ENCODE peak calls at places on chromosomes 3 and 15, in five cellular contexts. One of them, this sample, is unnamed.

GRCh38 chr3:17749281-17749680 is 6.8 kb upstream of the TBC1D5 start:
- DNase-seq in mesothelial cell of epicardium: no peak
- DNase-seq in choroid plexus epithelial cell: no peak
- DNase-seq in activated naive CD4-positive, alpha-beta T cell treated with anti-CD3 and anti-CD28 coated beads, Interleukin-2, amount 10 ng/mL, durations not matched to agents 7 days and 5 days: peak; percentile 26
- DNase-seq in dorsolateral prefrontal cortex: no peak
- DNase-seq in this sample: no peak

GRCh38 chr3:128091586-128091985 is 32.0 kb downstream of the RUVBL1 start:
- DNase-seq in mesothelial cell of epicardium: no peak
- DNase-seq in choroid plexus epithelial cell: no peak
- DNase-seq in activated naive CD4-positive, alpha-beta T cell treated with anti-CD3 and anti-CD28 coated beads, Interleukin-2, amount 10 ng/mL, durations not matched to agents 7 days and 5 days: no peak
- DNase-seq in dorsolateral prefrontal cortex: no peak
- DNase-seq in this sample: no peak

GRCh38 chr3:24437326-24437725 is 57.3 kb downstream of the THRB start:
- DNase-seq in mesothelial cell of epicardium: no peak
- DNase-seq in choroid plexus epithelial cell: no peak
- DNase-seq in activated naive CD4-positive, alpha-beta T cell treated with anti-CD3 and anti-CD28 coated beads, Interleukin-2, amount 10 ng/mL, durations not matched to agents 7 days and 5 days: no peak
- DNase-seq in dorsolateral prefrontal cortex: no peak
- DNase-seq in this sample: no peak

GRCh38 chr3:139520028-139520737 is 19.4 kb downstream of the RBP1 start:
- DNase-seq in mesothelial cell of epicardium: no peak
- DNase-seq in choroid plexus epithelial cell: peak; percentile 72
- DNase-seq in activated naive CD4-positive, alpha-beta T cell treated with anti-CD3 and anti-CD28 coated beads, Interleukin-2, amount 10 ng/mL, durations not matched to agents 7 days and 5 days: peak; percentile 25
- DNase-seq in dorsolateral prefrontal cortex: no peak
- DNase-seq in this sample: no peak

GRCh38 chr15:73937313-73937695 is 11.0 kb downstream of the LOXL1 start:
- DNase-seq in mesothelial cell of epicardium: no peak
- DNase-seq in choroid plexus epithelial cell: no peak
- DNase-seq in activated naive CD4-positive, alpha-beta T cell treated with anti-CD3 and anti-CD28 coated beads, Interleukin-2, amount 10 ng/mL, durations not matched to agents 7 days and 5 days: no peak
- DNase-seq in dorsolateral prefrontal cortex: no peak
- DNase-seq in this sample: no peak

GRCh38 chr15:25670025-25670554 is 193.0 kb downstream of the ATP10A start:
- DNase-seq in mesothelial cell of epicardium: peak; percentile 56
- DNase-seq in choroid plexus epithelial cell: peak; percentile 63
- DNase-seq in activated naive CD4-positive, alpha-beta T cell treated with anti-CD3 and anti-CD28 coated beads, Interleukin-2, amount 10 ng/mL, durations not matched to agents 7 days and 5 days: no peak
- DNase-seq in dorsolateral prefrontal cortex: peak; percentile 59
- DNase-seq in this sample: peak; percentile 22

GRCh38 chr3:121545049-121545563 is 682 bp downstream of the POLQ start:
- DNase-seq in mesothelial cell of epicardium: no peak
- DNase-seq in choroid plexus epithelial cell: peak; percentile 20
- DNase-seq in activated naive CD4-positive, alpha-beta T cell treated with anti-CD3 and anti-CD28 coated beads, Interleukin-2, amount 10 ng/mL, durations not matched to agents 7 days and 5 days: no peak
- DNase-seq in dorsolateral prefrontal cortex: no peak
- DNase-seq in this sample: no peak

GRCh38 chr3:162435750-162436149 is 939.1 kb downstream of the OTOL1 start:
- DNase-seq in mesothelial cell of epicardium: no peak
- DNase-seq in choroid plexus epithelial cell: no peak
- DNase-seq in activated naive CD4-positive, alpha-beta T cell treated with anti-CD3 and anti-CD28 coated beads, Interleukin-2, amount 10 ng/mL, durations not matched to agents 7 days and 5 days: no peak
- DNase-seq in dorsolateral prefrontal cortex: no peak
- DNase-seq in this sample: no peak

GRCh38 chr3:153967260-153967659 is 153.9 kb upstream of the ARHGEF26 start:
- DNase-seq in mesothelial cell of epicardium: no peak
- DNase-seq in choroid plexus epithelial cell: no peak
- DNase-seq in activated naive CD4-positive, alpha-beta T cell treated with anti-CD3 and anti-CD28 coated beads, Interleukin-2, amount 10 ng/mL, durations not matched to agents 7 days and 5 days: no peak
- DNase-seq in dorsolateral prefrontal cortex: no peak
- DNase-seq in this sample: no peak

GRCh38 chr3:48425281-48425812 is 4.5 kb downstream of the PLXNB1 start:
- DNase-seq in mesothelial cell of epicardium: no peak
- DNase-seq in choroid plexus epithelial cell: peak; percentile 47
- DNase-seq in activated naive CD4-positive, alpha-beta T cell treated with anti-CD3 and anti-CD28 coated beads, Interleukin-2, amount 10 ng/mL, durations not matched to agents 7 days and 5 days: no peak
- DNase-seq in dorsolateral prefrontal cortex: no peak
- DNase-seq in this sample: no peak

GRCh38 chr15:51621917-51622268 is 678 bp downstream of the DMXL2 start:
- DNase-seq in mesothelial cell of epicardium: peak; percentile 56
- DNase-seq in choroid plexus epithelial cell: peak; percentile 74
- DNase-seq in activated naive CD4-positive, alpha-beta T cell treated with anti-CD3 and anti-CD28 coated beads, Interleukin-2, amount 10 ng/mL, durations not matched to agents 7 days and 5 days: peak; percentile 46
- DNase-seq in dorsolateral prefrontal cortex: peak; percentile 34
- DNase-seq in this sample: peak; percentile 27

GRCh38 chr3:72092778-72093177 is 307.8 kb upstream of the PROK2 start:
- DNase-seq in mesothelial cell of epicardium: no peak
- DNase-seq in choroid plexus epithelial cell: no peak
- DNase-seq in activated naive CD4-positive, alpha-beta T cell treated with anti-CD3 and anti-CD28 coated beads, Interleukin-2, amount 10 ng/mL, durations not matched to agents 7 days and 5 days: no peak
- DNase-seq in dorsolateral prefrontal cortex: no peak
- DNase-seq in this sample: no peak

GRCh38 chr3:102483556-102483955 is 48.7 kb downstream of the ZPLD1 start:
- DNase-seq in mesothelial cell of epicardium: no peak
- DNase-seq in choroid plexus epithelial cell: no peak
- DNase-seq in activated naive CD4-positive, alpha-beta T cell treated with anti-CD3 and anti-CD28 coated beads, Interleukin-2, amount 10 ng/mL, durations not matched to agents 7 days and 5 days: no peak
- DNase-seq in dorsolateral prefrontal cortex: no peak
- DNase-seq in this sample: no peak

GRCh38 chr3:64988188-64988587 is 300.4 kb upstream of the ADAMTS9 start:
- DNase-seq in mesothelial cell of epicardium: no peak
- DNase-seq in choroid plexus epithelial cell: no peak
- DNase-seq in activated naive CD4-positive, alpha-beta T cell treated with anti-CD3 and anti-CD28 coated beads, Interleukin-2, amount 10 ng/mL, durations not matched to agents 7 days and 5 days: no peak
- DNase-seq in dorsolateral prefrontal cortex: no peak
- DNase-seq in this sample: no peak

GRCh38 chr3:152474585-152474984 is 205.9 kb downstream of the MBNL1 start:
- DNase-seq in mesothelial cell of epicardium: no peak
- DNase-seq in choroid plexus epithelial cell: peak; percentile 97
- DNase-seq in activated naive CD4-positive, alpha-beta T cell treated with anti-CD3 and anti-CD28 coated beads, Interleukin-2, amount 10 ng/mL, durations not matched to agents 7 days and 5 days: peak; percentile 27
- DNase-seq in dorsolateral prefrontal cortex: no peak
- DNase-seq in this sample: no peak

GRCh38 chr15:36363335-36363734 is 216.1 kb upstream of the CDIN1 start:
- DNase-seq in mesothelial cell of epicardium: no peak
- DNase-seq in choroid plexus epithelial cell: peak; percentile 81
- DNase-seq in activated naive CD4-positive, alpha-beta T cell treated with anti-CD3 and anti-CD28 coated beads, Interleukin-2, amount 10 ng/mL, durations not matched to agents 7 days and 5 days: no peak
- DNase-seq in dorsolateral prefrontal cortex: no peak
- DNase-seq in this sample: no peak

GRCh38 chr3:162641317-162641716 is 1144.7 kb downstream of the OTOL1 start:
- DNase-seq in mesothelial cell of epicardium: no peak
- DNase-seq in choroid plexus epithelial cell: no peak
- DNase-seq in activated naive CD4-positive, alpha-beta T cell treated with anti-CD3 and anti-CD28 coated beads, Interleukin-2, amount 10 ng/mL, durations not matched to agents 7 days and 5 days: no peak
- DNase-seq in dorsolateral prefrontal cortex: no peak
- DNase-seq in this sample: no peak

GRCh38 chr3:66889758-66890576 is 108.1 kb upstream of the KBTBD8 start:
- DNase-seq in mesothelial cell of epicardium: no peak
- DNase-seq in choroid plexus epithelial cell: no peak
- DNase-seq in activated naive CD4-positive, alpha-beta T cell treated with anti-CD3 and anti-CD28 coated beads, Interleukin-2, amount 10 ng/mL, durations not matched to agents 7 days and 5 days: no peak
- DNase-seq in dorsolateral prefrontal cortex: no peak
- DNase-seq in this sample: no peak

GRCh38 chr15:98872777-98873176 is 134.8 kb downstream of the PGPEP1L start:
- DNase-seq in mesothelial cell of epicardium: no peak
- DNase-seq in choroid plexus epithelial cell: peak; percentile 28
- DNase-seq in activated naive CD4-positive, alpha-beta T cell treated with anti-CD3 and anti-CD28 coated beads, Interleukin-2, amount 10 ng/mL, durations not matched to agents 7 days and 5 days: no peak
- DNase-seq in dorsolateral prefrontal cortex: no peak
- DNase-seq in this sample: no peak

GRCh38 chr3:71102111-71103039 is 481.2 kb downstream of the FOXP1 start:
- DNase-seq in mesothelial cell of epicardium: no peak
- DNase-seq in choroid plexus epithelial cell: peak; percentile 94
- DNase-seq in activated naive CD4-positive, alpha-beta T cell treated with anti-CD3 and anti-CD28 coated beads, Interleukin-2, amount 10 ng/mL, durations not matched to agents 7 days and 5 days: no peak
- DNase-seq in dorsolateral prefrontal cortex: no peak
- DNase-seq in this sample: no peak

GRCh38 chr3:161108840-161109239 is 3.7 kb upstream of the B3GALNT1 start:
- DNase-seq in mesothelial cell of epicardium: no peak
- DNase-seq in choroid plexus epithelial cell: no peak
- DNase-seq in activated naive CD4-positive, alpha-beta T cell treated with anti-CD3 and anti-CD28 coated beads, Interleukin-2, amount 10 ng/mL, durations not matched to agents 7 days and 5 days: no peak
- DNase-seq in dorsolateral prefrontal cortex: no peak
- DNase-seq in this sample: no peak

GRCh38 chr3:140387244-140387643 is 290.6 kb upstream of the TRIM42 start:
- DNase-seq in mesothelial cell of epicardium: no peak
- DNase-seq in choroid plexus epithelial cell: no peak
- DNase-seq in activated naive CD4-positive, alpha-beta T cell treated with anti-CD3 and anti-CD28 coated beads, Interleukin-2, amount 10 ng/mL, durations not matched to agents 7 days and 5 days: no peak
- DNase-seq in dorsolateral prefrontal cortex: no peak
- DNase-seq in this sample: no peak

GRCh38 chr15:62603757-62604156 is 438.7 kb upstream of the C2CD4B start:
- DNase-seq in mesothelial cell of epicardium: no peak
- DNase-seq in choroid plexus epithelial cell: peak; percentile 43
- DNase-seq in activated naive CD4-positive, alpha-beta T cell treated with anti-CD3 and anti-CD28 coated beads, Interleukin-2, amount 10 ng/mL, durations not matched to agents 7 days and 5 days: no peak
- DNase-seq in dorsolateral prefrontal cortex: no peak
- DNase-seq in this sample: no peak

GRCh38 chr3:126449621-126450051 is 26.1 kb downstream of the ZXDC start:
- DNase-seq in mesothelial cell of epicardium: peak; percentile 17
- DNase-seq in choroid plexus epithelial cell: no peak
- DNase-seq in activated naive CD4-positive, alpha-beta T cell treated with anti-CD3 and anti-CD28 coated beads, Interleukin-2, amount 10 ng/mL, durations not matched to agents 7 days and 5 days: no peak
- DNase-seq in dorsolateral prefrontal cortex: no peak
- DNase-seq in this sample: no peak

GRCh38 chr3:191637611-191638010 is 176.6 kb downstream of the PYDC2 start:
- DNase-seq in mesothelial cell of epicardium: no peak
- DNase-seq in choroid plexus epithelial cell: no peak
- DNase-seq in activated naive CD4-positive, alpha-beta T cell treated with anti-CD3 and anti-CD28 coated beads, Interleukin-2, amount 10 ng/mL, durations not matched to agents 7 days and 5 days: no peak
- DNase-seq in dorsolateral prefrontal cortex: no peak
- DNase-seq in this sample: no peak

GRCh38 chr15:85762039-85762755 is 32.5 kb downstream of the KLHL25 start:
- DNase-seq in mesothelial cell of epicardium: no peak
- DNase-seq in choroid plexus epithelial cell: no peak
- DNase-seq in activated naive CD4-positive, alpha-beta T cell treated with anti-CD3 and anti-CD28 coated beads, Interleukin-2, amount 10 ng/mL, durations not matched to agents 7 days and 5 days: no peak
- DNase-seq in dorsolateral prefrontal cortex: no peak
- DNase-seq in this sample: no peak

GRCh38 chr3:157081681-157082210 is 78.2 kb downstream of the CCNL1 start:
- DNase-seq in mesothelial cell of epicardium: peak; percentile 99
- DNase-seq in choroid plexus epithelial cell: peak; percentile 95
- DNase-seq in activated naive CD4-positive, alpha-beta T cell treated with anti-CD3 and anti-CD28 coated beads, Interleukin-2, amount 10 ng/mL, durations not matched to agents 7 days and 5 days: peak; percentile 87
- DNase-seq in dorsolateral prefrontal cortex: peak; percentile 93
- DNase-seq in this sample: peak; percentile 98

GRCh38 chr3:53583161-53583690 is 88.8 kb downstream of the CACNA1D start:
- DNase-seq in mesothelial cell of epicardium: no peak
- DNase-seq in choroid plexus epithelial cell: no peak
- DNase-seq in activated naive CD4-positive, alpha-beta T cell treated with anti-CD3 and anti-CD28 coated beads, Interleukin-2, amount 10 ng/mL, durations not matched to agents 7 days and 5 days: no peak
- DNase-seq in dorsolateral prefrontal cortex: no peak
- DNase-seq in this sample: no peak